ENCODE peak calls at places on chromosome 14, in ten cellular contexts. H is right lobe of liver, T is esophagus squamous epithelium, L is IMR-90, X is breast epithelium, B is body of pancreas, R is Peyer's patch, E is stomach, G is HCT116, M is suprapubic skin. A is an unnamed sample. For H3K4me1, the result is how much of the 10 kb centered on the place peaks cover.

GRCh38 chr14:61891251-61891650 is 129.0 kb downstream of the SNAPC1 start:
- DNase-seq in H (no peak), T (no peak), L (peak), X (no peak), B (no peak), R (no peak), E (no peak), G (no peak), M (no peak), A (no peak)

GRCh38 chr14:95195031-95195430 is 37.7 kb upstream of the DICER1 start:
- DNase-seq in H (no peak), T (no peak), L (no peak), X (no peak), B (no peak), R (no peak), E (no peak), G (no peak), M (no peak), A (no peak)

GRCh38 chr14:99479903-99480855 is 480 bp downstream of the SETD3 start:
- DNase-seq in H (peak), T (peak), L (peak), X (peak), B (peak), R (peak), E (peak), G (peak), M (peak), A (peak)

GRCh38 chr14:103008126-103008525 is 49.2 kb downstream of the CDC42BPB start:
- DNase-seq in H (no peak), T (no peak), L (no peak), X (peak), B (no peak), R (no peak), E (no peak), G (no peak), M (no peak), A (no peak)

GRCh38 chr14:104639889-104640548 is 35.4 kb upstream of the TMEM179 start:
- DNase-seq in H (peak), T (no peak), L (peak), X (no peak), B (peak), R (peak), E (peak), G (peak), M (no peak), A (peak)

GRCh38 chr14:41558527-41558926 is 48.1 kb upstream of the LRFN5 start:
- DNase-seq in H (no peak), T (no peak), L (no peak), X (no peak), B (no peak), R (no peak), E (no peak), G (no peak), M (no peak), A (no peak)

GRCh38 chr14:55118761-55119160 is 10.3 kb upstream of the LGALS3 start:
- DNase-seq in H (no peak), T (no peak), L (no peak), X (no peak), B (no peak), R (no peak), E (no peak), G (no peak), M (peak), A (no peak)

GRCh38 chr14:67564236-67564635 is 31.1 kb downstream of the PLEKHH1 start:
- DNase-seq in H (no peak), T (no peak), L (no peak), X (no peak), B (no peak), R (no peak), E (no peak), G (no peak), M (peak), A (no peak)

GRCh38 chr14:78152246-78153068 is 17.7 kb upstream of the NRXN3 start:
- DNase-seq in H (no peak), T (no peak), L (no peak), X (no peak), B (no peak), R (no peak), E (no peak), G (no peak), M (no peak), A (no peak)

GRCh38 chr14:36183402-36183801 is 6.9 kb upstream of the PTCSC3 start:
- DNase-seq in H (no peak), T (no peak), L (no peak), X (no peak), B (no peak), R (no peak), E (no peak), G (no peak), M (no peak), A (no peak)

GRCh38 chr14:90489916-90490726 is 93.3 kb downstream of the CALM1 start:
- DNase-seq in H (no peak), T (no peak), L (peak), X (no peak), B (no peak), R (no peak), E (no peak), G (no peak), M (no peak), A (no peak)

GRCh38 chr14:25484194-25484593 is 434.2 kb upstream of the STXBP6 start:
- DNase-seq in H (no peak), T (no peak), L (no peak), X (no peak), B (no peak), R (no peak), E (no peak), G (no peak), M (no peak), A (no peak)

GRCh38 chr14:45253754-45254300 is 825 bp upstream of the MIS18BP1 start:
- DNase-seq in H (peak), T (no peak), L (peak), X (no peak), B (peak), R (peak), E (no peak), G (peak), M (peak), A (peak)

GRCh38 chr14:92951912-92952471 is 29.0 kb downstream of the CHGA start:
- DNase-seq in H (peak), T (no peak), L (peak), X (peak), B (peak), R (peak), E (peak), G (peak), M (no peak), A (peak)

GRCh38 chr14:53265025-53265424 is 111.9 kb upstream of the DDHD1 start:
- DNase-seq in H (no peak), T (no peak), L (no peak), X (no peak), B (no peak), R (no peak), E (no peak), G (no peak), M (no peak), A (no peak)

GRCh38 chr14:26163761-26164160 is 434.1 kb downstream of the NOVA1 start:
- DNase-seq in H (no peak), T (no peak), L (peak), X (no peak), B (no peak), R (no peak), E (no peak), G (no peak), M (no peak), A (no peak)

GRCh38 chr14:24212924-24213865 is at the start of gene CHMP4A:
- DNase-seq in H (peak), T (peak), L (peak), X (peak), B (peak), R (peak), E (peak), G (peak), M (peak), A (peak)
- TF ChIP-seq POLR2A in H (peak), T (peak), L (peak), X (peak), B (peak), R (peak), E (no peak), G (peak), M (peak), A (peak)

DNA sequence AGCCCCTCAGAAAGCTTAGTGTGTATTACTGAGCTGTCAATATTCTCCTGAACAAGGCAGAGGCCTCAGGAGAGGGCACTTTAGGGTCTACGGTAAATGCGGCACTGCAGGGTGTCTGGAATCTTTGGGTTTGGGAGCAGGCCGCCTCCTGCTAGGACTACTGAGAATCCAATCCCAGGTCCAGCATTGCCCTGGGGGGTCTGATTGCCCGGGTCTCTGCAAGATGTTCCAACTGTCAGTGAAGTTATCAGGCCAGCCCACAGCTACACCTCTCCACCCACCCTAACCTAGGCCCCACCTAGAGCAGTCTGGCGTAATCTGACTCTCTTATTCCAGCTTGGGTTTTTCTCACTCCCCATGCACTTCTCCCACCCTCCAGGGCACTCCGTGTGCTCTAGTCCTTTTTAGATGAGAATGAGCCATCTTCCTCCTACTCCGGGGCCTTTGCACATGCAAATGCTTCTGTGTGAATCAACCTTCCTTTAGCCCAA is 4.4 kb upstream of the ZFP36L1 start:
- DNase-seq in H (peak), T (no peak), L (no peak), X (no peak), B (no peak), R (peak), E (peak), G (no peak), M (no peak), A (no peak)
- H3K4me1 ChIP-seq in H (under half), T (under half), L (under half), X (under half), B (under half), R (under half), E (under half), G (under half), M (under half), A (under half)

GRCh38 chr14:64506751-64507150 is 2.2 kb downstream of the ZBTB1 start:
- DNase-seq in H (no peak), T (no peak), L (no peak), X (no peak), B (no peak), R (no peak), E (no peak), G (no peak), M (no peak), A (peak)
- H3K4me3 ChIP-seq in H (peak), T (no peak), L (peak), X (peak), B (no peak), R (no peak), E (peak), G (no peak), M (peak), A (no peak)

GRCh38 chr14:49966304-49966809 is 73.5 kb downstream of the ARF6 start:
- DNase-seq in H (peak), T (no peak), L (no peak), X (no peak), B (peak), R (peak), E (peak), G (no peak), M (no peak), A (no peak)
- TF ChIP-seq POLR2A in H (peak), T (no peak), L (no peak), X (no peak), B (no peak), R (peak), E (no peak), G (no peak), M (no peak), A (no peak)

GRCh38 chr14:105853907-105854599 is 327.7 kb downstream of the TMEM121 start:
- DNase-seq in H (no peak), T (no peak), L (no peak), X (no peak), B (no peak), R (peak), E (no peak), G (no peak), M (no peak), A (no peak)
- H3K4me1 ChIP-seq in H (under half), T (under half), L (under half), X (under half), B (under half), R (under half), E (under half), G (under half), M (under half), A (under half)

GRCh38 chr14:60643443-60644402 is 5.6 kb downstream of the SIX1 start:
- DNase-seq in H (no peak), T (no peak), L (peak), X (no peak), B (no peak), R (no peak), E (no peak), G (no peak), M (no peak), A (no peak)
- H3K4me3 ChIP-seq in H (no peak), T (no peak), L (no peak), X (no peak), B (no peak), R (no peak), E (no peak), G (no peak), M (no peak), A (no peak)

GRCh38 chr14:24432259-24433131 is 2.7 kb downstream of the KHNYN start:
- DNase-seq in H (no peak), T (no peak), L (peak), X (no peak), B (peak), R (no peak), E (no peak), G (no peak), M (peak), A (peak)
- TF ChIP-seq POLR2A in H (no peak), T (no peak), L (no peak), X (no peak), B (no peak), R (no peak), E (no peak), G (no peak), M (no peak), A (no peak)

GRCh38 chr14:64504897-64505771 is 564 bp downstream of the ZBTB1 start:
- DNase-seq in H (peak), T (peak), L (peak), X (peak), B (peak), R (peak), E (peak), G (peak), M (peak), A (peak)
- H3K4me1 ChIP-seq in H (under half), T (half or more), L (under half), X (under half), B (half or more), R (under half), E (half or more), G (half or more), M (half or more), A (half or more)